ENCODE peak calls at places on chromosomes 12 and 14, in six cellular contexts. T, W, I, G, S and F are unnamed samples.

GRCh38 chr12:49557917-49558215 is 10.1 kb downstream of the MCRS1 start:
- DNase-seq in T (no peak), I (no peak), S (no peak), G (no peak), W (no peak), F (no peak)

GRCh38 chr14:65239897-65240296 is 137.6 kb upstream of the MAX start:
- DNase-seq in S (no peak), T (no peak), I (no peak), G (no peak), W (no peak), F (no peak)

GRCh38 chr14:55117816-55118441 is 11.1 kb upstream of the LGALS3 start:
- DNase-seq in W (peak), I (peak), T (no peak), S (peak), G (no peak), F (no peak)

GRCh38 chr14:32350020-32350419 is 20.9 kb downstream of the AKAP6 start:
- DNase-seq in S (no peak), T (no peak), G (no peak), I (no peak), W (no peak), F (no peak)

GRCh38 chr14:64732066-64732465 is 27.8 kb downstream of the PLEKHG3 start:
- DNase-seq in T (no peak), G (no peak), S (no peak), I (no peak), W (no peak), F (no peak)

GRCh38 chr14:105682956-105683570 is 156.7 kb downstream of the TMEM121 start:
- DNase-seq in W (no peak), T (no peak), I (no peak), G (no peak), S (no peak), F (no peak)

GRCh38 chr12:54968181-54968730 is 16.3 kb downstream of the TESPA1 start:
- DNase-seq in T (no peak), I (no peak), G (no peak), S (no peak), W (no peak), F (no peak)

GRCh38 chr12:130054803-130055202 is 107.5 kb upstream of the FZD10 start:
- DNase-seq in S (no peak), G (no peak), T (no peak), W (no peak), I (no peak), F (no peak)

GRCh38 chr12:25126086-25126485 is 68.9 kb downstream of the DNAI7 start:
- DNase-seq in W (no peak), T (no peak), S (no peak), I (no peak), G (no peak), F (no peak)

GRCh38 chr14:24032727-24033418 is 18.9 kb upstream of the CARMIL3 start:
- DNase-seq in G (no peak), I (no peak), W (peak), S (peak), T (peak), F (peak)

GRCh38 chr12:66188584-66189475 is at the start of gene IRAK3:
- DNase-seq in T (peak), G (peak), W (peak), I (no peak), S (peak), F (no peak)

GRCh38 chr14:29548948-29549370 is 378.7 kb downstream of the PRKD1 start:
- DNase-seq in T (peak), S (peak), W (peak), G (no peak), I (peak), F (peak)

GRCh38 chr12:109458086-109458485 is 19.0 kb downstream of the KCTD10 start:
- DNase-seq in W (peak), T (peak), G (no peak), I (no peak), S (no peak), F (peak)

GRCh38 chr14:50067723-50068495 is 48.5 kb downstream of the VCPKMT start:
- DNase-seq in W (peak), I (no peak), G (no peak), T (peak), S (peak), F (no peak)

GRCh38 chr12:61490732-61491498 is 769.3 kb upstream of the USP15 start:
- DNase-seq in W (peak), T (peak), G (no peak), I (no peak), S (peak), F (no peak)

GRCh38 chr12:118193477-118193876 is 57.6 kb downstream of the PEBP1 start:
- DNase-seq in T (no peak), G (no peak), S (no peak), I (no peak), W (no peak), F (no peak)

GRCh38 chr14:59918824-59919581 is 941 bp upstream of the LRRC9 start:
- DNase-seq in I (peak), W (peak), S (peak), T (peak), G (no peak), F (peak)

GRCh38 chr12:91565246-91565645 is 382.6 kb upstream of the DCN start:
- DNase-seq in T (peak), G (no peak), S (peak), W (peak), I (no peak), F (no peak)

GRCh38 chr12:71469235-71469873 is 29.8 kb downstream of the LGR5 start:
- DNase-seq in T (peak), W (peak), G (no peak), S (peak), I (peak), F (no peak)

GRCh38 chr12:105332925-105333324 is 2.4 kb downstream of the C12orf75 start:
- DNase-seq in S (no peak), I (no peak), G (no peak), W (no peak), T (no peak), F (no peak)

GRCh38 chr14:97878727-97879126 is 1081.5 kb downstream of the VRK1 start:
- DNase-seq in T (peak), I (no peak), S (peak), W (peak), G (peak), F (no peak)

GRCh38 chr14:106883218-106883692 is 1356.9 kb downstream of the TMEM121 start:
- DNase-seq in I (peak), G (no peak), W (no peak), S (no peak), T (no peak), F (no peak)

GRCh38 chr12:50211392-50212070 is 44.4 kb upstream of the CERS5 start:
- DNase-seq in I (no peak), W (peak), T (peak), S (no peak), G (no peak), F (no peak)

GRCh38 chr12:118055144-118055557 is 5.8 kb downstream of the WSB2 start:
- DNase-seq in W (peak), G (peak), I (peak), S (peak), T (peak), F (no peak)

GRCh38 chr12:53995311-53996187 is 4.4 kb upstream of the HOXC9 start:
- DNase-seq in I (peak), T (no peak), G (no peak), S (no peak), W (peak), F (no peak)

GRCh38 chr12:109902866-109903265 is 2.8 kb downstream of the TCHP start:
- DNase-seq in W (no peak), S (no peak), I (no peak), T (no peak), G (no peak), F (no peak)

GRCh38 chr14:100471451-100472093 is 115.6 kb downstream of the BEGAIN start:
- DNase-seq in T (peak), S (no peak), W (no peak), G (no peak), I (no peak), F (no peak)

GRCh38 chr12:130646690-130647089 is 69.4 kb downstream of the RIMBP2 start:
- DNase-seq in G (no peak), S (no peak), I (no peak), W (no peak), T (no peak), F (no peak)

GRCh38 chr12:5012337-5012736 is 31.3 kb upstream of the KCNA5 start:
- DNase-seq in S (no peak), I (no peak), G (no peak), W (no peak), T (no peak), F (no peak)

GRCh38 chr12:55682087-55682796 is 25.5 kb downstream of the ITGA7 start:
- DNase-seq in I (no peak), S (no peak), G (no peak), T (no peak), W (no peak), F (no peak)

GRCh38 chr12:107225626-107226025 is 132.3 kb upstream of the CRY1 start:
- DNase-seq in G (no peak), I (no peak), W (no peak), T (peak), S (no peak), F (no peak)

GRCh38 chr14:46063872-46064271 is 587.7 kb downstream of the RPL10L start:
- DNase-seq in T (no peak), I (no peak), S (no peak), W (peak), G (no peak), F (no peak)

GRCh38 chr14:83874662-83875061 is 1655.3 kb upstream of the FLRT2 start:
- DNase-seq in T (no peak), I (no peak), S (no peak), W (peak), G (no peak), F (no peak)

GRCh38 chr14:100067481-100067880 is 2.3 kb downstream of the EVL start:
- DNase-seq in S (no peak), W (no peak), T (no peak), G (no peak), I (no peak), F (no peak)

GRCh38 chr12:131565256-131566005 is 145.5 kb upstream of the SFSWAP start:
- DNase-seq in T (no peak), I (no peak), G (no peak), S (no peak), W (no peak), F (no peak)

GRCh38 chr12:45725631-45726593 is 3.6 kb upstream of the ARID2 start:
- DNase-seq in S (peak), W (peak), G (no peak), I (peak), T (peak), F (no peak)

GRCh38 chr12:106248177-106248848 is 493 bp upstream of the CKAP4 start:
- DNase-seq in I (no peak), W (peak), T (peak), S (peak), G (peak), F (no peak)

GRCh38 chr12:69779928-69780327 is 41.3 kb downstream of the RAB3IP start:
- DNase-seq in S (peak), T (peak), W (peak), G (no peak), I (peak), F (no peak)

GRCh38 chr12:16119618-16120017 is 157.9 kb downstream of the SLC15A5 start:
- DNase-seq in S (peak), G (no peak), W (no peak), T (no peak), I (no peak), F (no peak)
- TF ChIP-seq CTCF in S (no peak), G (no peak), W (no peak), T (no peak), I (no peak), F (no peak)

GRCh38 chr12:27244680-27245005 is 557 bp downstream of the STK38L start:
- DNase-seq in G (no peak), W (peak), I (no peak), S (peak), T (peak), F (no peak)
- TF ChIP-seq CTCF in G (no peak), W (no peak), I (no peak), S (no peak), T (no peak), F (no peak)

DNA sequence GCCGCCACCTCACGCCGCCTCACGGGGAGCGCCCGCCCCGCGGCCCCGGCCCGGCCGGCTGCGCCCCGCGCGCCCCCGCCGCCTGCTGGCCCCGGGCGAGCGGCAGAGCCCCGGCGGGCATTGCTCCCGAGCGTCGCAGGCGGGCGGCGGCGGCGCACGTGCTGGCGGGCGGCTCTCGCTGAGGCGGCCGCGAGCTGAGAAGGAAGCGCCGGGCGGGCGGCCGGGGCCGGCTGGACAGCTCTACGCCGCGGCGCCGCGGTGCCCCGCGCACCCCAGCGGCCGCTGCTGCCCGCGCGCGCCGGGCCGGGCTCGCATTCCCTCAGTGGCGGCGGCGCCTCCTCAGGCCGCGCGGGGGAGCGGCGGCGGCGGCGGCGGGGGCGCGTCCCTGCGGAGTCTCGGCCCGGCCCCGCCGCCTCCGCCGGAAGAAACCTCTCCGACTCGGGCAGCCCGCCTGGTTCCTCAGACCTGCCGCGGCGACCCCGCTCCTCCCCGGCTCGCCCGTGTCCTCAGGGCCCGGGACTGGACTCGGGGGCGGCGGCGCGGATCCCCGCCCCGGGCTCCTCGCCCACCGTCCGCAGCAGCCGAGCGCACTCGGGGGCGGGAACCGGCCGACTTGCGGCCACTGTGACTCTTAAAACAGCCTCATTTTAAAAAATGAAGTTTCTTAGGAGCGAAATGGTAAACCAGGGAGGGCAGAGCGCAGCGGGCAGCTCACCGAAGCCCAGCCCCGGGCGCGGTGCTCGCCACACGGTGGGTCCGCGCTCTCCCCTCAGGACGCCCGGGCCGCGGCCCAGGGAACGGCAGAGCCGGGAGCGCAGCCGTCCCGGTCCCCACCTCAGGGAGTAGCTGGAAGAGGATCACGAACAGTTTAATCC is at the start of gene PITPNM2:
- DNase-seq in G (peak), T (peak), I (peak), S (no peak), W (peak), F (no peak)
- TF ChIP-seq CTCF in G (no peak), T (peak), I (peak), S (no peak), W (no peak), F (no peak)

GRCh38 chr14:93929048-93929535 is 1.9 kb downstream of the FAM181A start:
- DNase-seq in W (no peak), S (no peak), I (no peak), G (no peak), T (no peak), F (no peak)

GRCh38 chr14:93930296-93930988 is 3.3 kb downstream of the FAM181A start:
- DNase-seq in W (no peak), I (no peak), G (no peak), T (no peak), S (no peak), F (no peak)

GRCh38 chr14:93930989-93931307 is 3.8 kb downstream of the FAM181A start:
- DNase-seq in S (no peak), G (no peak), T (no peak), W (no peak), I (no peak), F (no peak)

GRCh38 chr14:93928184-93929047 is 1.3 kb downstream of the FAM181A start:
- DNase-seq in G (no peak), I (no peak), W (no peak), T (no peak), S (no peak), F (no peak)

GRCh38 chr14:93929657-93930056 is 2.5 kb downstream of the FAM181A start:
- DNase-seq in W (no peak), T (no peak), I (no peak), S (no peak), G (no peak), F (no peak)
- TF ChIP-seq CTCF in W (no peak), T (no peak), I (no peak), S (no peak), G (no peak), F (no peak)

GRCh38 chr12:15534870-15535269 is 212.6 kb downstream of the PTPRO start:
- DNase-seq in T (no peak), W (peak), S (no peak), I (no peak), G (no peak), F (no peak)
- TF ChIP-seq CTCF in T (no peak), W (no peak), S (no peak), I (no peak), G (no peak), F (no peak)

GRCh38 chr12:88578821-88579518 is 1.3 kb downstream of the KITLG start:
- DNase-seq in G (no peak), S (peak), I (no peak), T (no peak), W (peak), F (no peak)
- TF ChIP-seq CTCF in G (no peak), S (peak), I (no peak), T (peak), W (peak), F (peak)

DNA sequence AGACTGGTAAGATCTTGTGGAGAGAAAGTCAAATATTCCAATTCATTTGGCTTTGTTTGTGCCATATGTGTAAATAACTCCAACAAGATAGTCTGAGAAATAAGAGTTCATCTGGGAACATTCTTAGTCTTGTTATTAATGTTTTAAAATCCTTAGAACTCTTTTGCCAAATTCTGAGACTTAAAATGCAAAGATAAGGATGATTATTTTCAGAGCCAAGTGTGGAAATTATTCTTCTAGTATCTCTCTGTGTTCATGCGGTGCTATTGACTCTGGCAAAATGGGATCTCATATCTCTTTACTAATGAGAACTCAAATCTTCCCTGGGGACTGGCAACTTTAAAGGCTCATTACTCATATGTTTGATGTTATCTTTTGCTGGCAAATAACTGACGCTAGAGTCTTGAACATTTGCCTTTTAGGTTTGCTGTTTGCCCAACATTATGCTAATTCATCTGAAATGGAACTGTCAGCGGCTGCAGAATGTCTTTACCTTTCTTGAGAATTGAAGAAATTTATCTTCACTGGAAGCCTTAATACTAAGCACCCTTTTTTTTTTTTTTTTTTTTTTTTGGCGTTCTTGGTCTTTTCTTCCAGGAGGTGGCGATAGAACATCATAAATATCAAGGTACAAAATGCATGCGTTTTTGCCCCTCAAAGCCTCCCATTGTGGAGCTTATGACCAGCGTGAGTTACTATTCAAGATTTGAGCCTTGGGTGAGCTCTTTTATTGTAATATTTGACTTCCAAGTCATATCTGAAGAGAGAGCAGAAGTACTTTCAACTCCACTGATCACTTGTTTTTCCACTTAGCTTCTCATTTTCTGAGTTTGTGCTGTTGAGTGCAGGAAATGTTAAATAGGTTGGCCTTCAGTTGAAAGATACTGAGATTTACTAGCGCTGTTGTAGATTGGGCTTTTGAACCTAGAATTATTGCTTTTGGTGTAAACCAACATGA is 86.5 kb downstream of the CAND1 start:
- DNase-seq in W (peak), S (peak), I (peak), T (peak), G (no peak), F (peak)
- TF ChIP-seq CTCF in W (peak), S (peak), I (peak), T (peak), G (peak), F (peak)

GRCh38 chr12:87266305-87266704 is 762.9 kb downstream of the C12orf50 start:
- DNase-seq in I (no peak), S (peak), G (no peak), T (no peak), W (peak), F (no peak)
- TF ChIP-seq CTCF in I (no peak), S (peak), G (no peak), T (peak), W (peak), F (no peak)

GRCh38 chr14:67935371-67935770 is 115.8 kb downstream of the RAD51B start:
- DNase-seq in I (no peak), G (no peak), S (no peak), T (no peak), W (no peak), F (no peak)

GRCh38 chr14:67932708-67933107 is 113.1 kb downstream of the RAD51B start:
- DNase-seq in I (no peak), T (no peak), G (no peak), S (no peak), W (no peak), F (no peak)

GRCh38 chr14:67934851-67935250 is 115.3 kb downstream of the RAD51B start:
- DNase-seq in G (no peak), T (no peak), S (no peak), I (no peak), W (no peak), F (no peak)

GRCh38 chr14:67938046-67938445 is 118.5 kb downstream of the RAD51B start:
- DNase-seq in I (no peak), G (no peak), T (no peak), W (no peak), S (no peak), F (no peak)

DNA sequence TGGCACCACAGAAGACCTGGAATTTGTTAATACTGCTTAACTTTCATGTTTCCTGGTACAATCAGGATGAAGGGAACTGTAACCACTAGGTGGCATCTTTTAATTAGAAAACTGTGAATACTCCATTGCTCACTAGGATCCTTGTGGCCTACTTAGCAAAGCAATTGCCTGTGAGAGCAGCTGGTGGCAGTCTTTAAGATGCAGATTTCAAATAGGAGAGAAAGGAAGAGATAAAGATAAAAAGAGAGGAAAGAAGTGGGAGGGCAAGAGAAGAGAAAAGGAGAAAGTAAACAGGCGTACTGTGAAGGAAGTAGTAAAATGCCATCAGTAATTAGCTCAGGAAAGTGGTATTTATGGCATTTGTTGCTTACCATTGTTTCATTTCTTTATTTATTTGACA is 114.5 kb downstream of the RAD51B start:
- DNase-seq in I (peak), W (peak), G (no peak), T (peak), S (peak), F (peak)
- TF ChIP-seq CTCF in I (peak), W (peak), G (peak), T (peak), S (peak), F (peak)